ENCODE peak calls at places on chromosomes 12 and 14, in four cellular contexts. One of them, this sample, is unnamed.

GRCh38 chr12:96883571-96883970 is 23.5 kb upstream of the NEDD1 start:
- DNase-seq in GF-D8: no peak
- DNase-seq in HS-27A: no peak
- DNase-seq in transverse colon: no peak
- DNase-seq in this sample: no peak

GRCh38 chr14:90177537-90178189 is 78.7 kb upstream of the PSMC1 start:
- DNase-seq in GF-D8: no peak
- DNase-seq in HS-27A: no peak
- DNase-seq in transverse colon: no peak
- DNase-seq in this sample: no peak

GRCh38 chr12:53211476-53212381 is 4.7 kb upstream of the ITGB7 start:
- DNase-seq in GF-D8: no peak
- DNase-seq in HS-27A: no peak
- DNase-seq in transverse colon: no peak
- DNase-seq in this sample: no peak

GRCh38 chr14:69013943-69014782 is 35.1 kb upstream of the ACTN1 start:
- DNase-seq in GF-D8: peak; percentile 88
- DNase-seq in HS-27A: no peak
- DNase-seq in transverse colon: peak; percentile 84
- DNase-seq in this sample: no peak

GRCh38 chr12:21614510-21614909 is 9.9 kb upstream of the GYS2 start:
- DNase-seq in GF-D8: no peak
- DNase-seq in HS-27A: no peak
- DNase-seq in transverse colon: no peak
- DNase-seq in this sample: no peak

GRCh38 chr14:67429651-67430205 is 17.8 kb upstream of the PLEK2 start:
- DNase-seq in GF-D8: no peak
- DNase-seq in HS-27A: no peak
- DNase-seq in transverse colon: no peak
- DNase-seq in this sample: no peak

GRCh38 chr14:67536087-67536486 is 3.0 kb downstream of the PLEKHH1 start:
- DNase-seq in GF-D8: no peak
- DNase-seq in HS-27A: no peak
- DNase-seq in transverse colon: no peak
- DNase-seq in this sample: no peak

GRCh38 chr14:84112589-84112988 is 1417.4 kb upstream of the FLRT2 start:
- DNase-seq in GF-D8: no peak
- DNase-seq in HS-27A: no peak
- DNase-seq in transverse colon: no peak
- DNase-seq in this sample: no peak

GRCh38 chr14:105212541-105213305 is 31.6 kb upstream of the NUDT14 start:
- DNase-seq in GF-D8: no peak
- DNase-seq in HS-27A: no peak
- DNase-seq in transverse colon: no peak
- DNase-seq in this sample: no peak

GRCh38 chr12:89346741-89347324 is 5.5 kb downstream of the DUSP6 start:
- DNase-seq in GF-D8: peak; percentile 96
- DNase-seq in HS-27A: no peak
- DNase-seq in transverse colon: no peak
- DNase-seq in this sample: no peak

GRCh38 chr12:51868821-51869489 is 18.9 kb upstream of the ANKRD33 start:
- DNase-seq in GF-D8: no peak
- DNase-seq in HS-27A: no peak
- DNase-seq in transverse colon: no peak
- DNase-seq in this sample: no peak

GRCh38 chr12:49098035-49098451 is 3.4 kb upstream of the DHH start:
- DNase-seq in GF-D8: peak; percentile 5
- DNase-seq in HS-27A: no peak
- DNase-seq in transverse colon: peak; percentile 54
- DNase-seq in this sample: peak; percentile 38

GRCh38 chr12:12807970-12808702 is 5.0 kb upstream of the DDX47 start:
- DNase-seq in GF-D8: peak; percentile 2
- DNase-seq in HS-27A: no peak
- DNase-seq in transverse colon: peak; percentile 60
- DNase-seq in this sample: no peak

GRCh38 chr14:49865431-49865859 is 12.9 kb upstream of the NEMF start:
- DNase-seq in GF-D8: peak; percentile 29
- DNase-seq in HS-27A: no peak
- DNase-seq in transverse colon: peak; percentile 89
- DNase-seq in this sample: no peak

GRCh38 chr14:81886588-81886987 is 352.9 kb upstream of the SEL1L start:
- DNase-seq in GF-D8: no peak
- DNase-seq in HS-27A: no peak
- DNase-seq in transverse colon: no peak
- DNase-seq in this sample: no peak

GRCh38 chr14:67645414-67645813 is 25.7 kb downstream of the ARG2 start:
- DNase-seq in GF-D8: no peak
- DNase-seq in HS-27A: no peak
- DNase-seq in transverse colon: no peak
- DNase-seq in this sample: no peak

GRCh38 chr12:75129275-75129674 is 80.4 kb downstream of the KCNC2 start:
- DNase-seq in GF-D8: no peak
- DNase-seq in HS-27A: no peak
- DNase-seq in transverse colon: no peak
- DNase-seq in this sample: no peak

GRCh38 chr12:105852958-105853357 is 285.8 kb downstream of the NUAK1 start:
- DNase-seq in GF-D8: no peak
- DNase-seq in HS-27A: no peak
- DNase-seq in transverse colon: no peak
- DNase-seq in this sample: no peak

GRCh38 chr12:30806989-30807694 is 52.4 kb upstream of the CAPRIN2 start:
- DNase-seq in GF-D8: peak; percentile 2
- DNase-seq in HS-27A: peak; percentile 66
- DNase-seq in transverse colon: no peak
- DNase-seq in this sample: peak; percentile 78

GRCh38 chr12:132324841-132325732 is 4.3 kb downstream of the GALNT9 start:
- DNase-seq in GF-D8: no peak
- DNase-seq in HS-27A: no peak
- DNase-seq in transverse colon: no peak
- DNase-seq in this sample: no peak

GRCh38 chr14:75010472-75010871 is 7.8 kb downstream of the EIF2B2 start:
- DNase-seq in GF-D8: no peak
- DNase-seq in HS-27A: no peak
- DNase-seq in transverse colon: no peak
- DNase-seq in this sample: no peak

GRCh38 chr14:94322648-94323570 is at the start of gene SERPINA6:
- DNase-seq in GF-D8: no peak
- DNase-seq in HS-27A: no peak
- DNase-seq in transverse colon: no peak
- DNase-seq in this sample: no peak

GRCh38 chr12:42588981-42589464 is 523 bp downstream of the PRICKLE1 start:
- DNase-seq in GF-D8: no peak
- DNase-seq in HS-27A: no peak
- DNase-seq in transverse colon: peak; percentile 13
- DNase-seq in this sample: no peak

GRCh38 chr12:106865685-106866084 is 90.0 kb upstream of the TMEM263 start:
- DNase-seq in GF-D8: no peak
- DNase-seq in HS-27A: no peak
- DNase-seq in transverse colon: no peak
- DNase-seq in this sample: no peak

GRCh38 chr12:1629338-1630080 is 478 bp downstream of the WNT5B start:
- DNase-seq in GF-D8: no peak
- DNase-seq in HS-27A: no peak
- DNase-seq in transverse colon: peak; percentile 37
- DNase-seq in this sample: no peak